ENCODE peak calls at places on chromosomes 6 and 20, in seven cellular contexts. B, D, Y, K, Q, S and P are unnamed samples.

GRCh38 chr6:146788115-146788514 is 189.3 kb downstream of the ADGB start:
- DNase-seq in B (no peak), D (peak; percentile 58), Y (no peak), K (no peak), Q (no peak), S (peak; percentile 22), P (no peak)

GRCh38 chr20:5131502-5131901 is 4.7 kb downstream of the CDS2 start:
- DNase-seq in B (no peak), D (no peak), Y (no peak), K (no peak), Q (peak; percentile 82), S (no peak), P (no peak)

GRCh38 chr20:48801197-48801596 is 26.6 kb downstream of the PREX1 start:
- DNase-seq in B (no peak), D (no peak), Y (no peak), K (no peak), Q (no peak), S (no peak), P (no peak)

GRCh38 chr20:51529027-51529749 is 13.3 kb downstream of the NFATC2 start:
- DNase-seq in B (no peak), D (peak; percentile 70), Y (no peak), K (no peak), Q (no peak), S (peak; percentile 81), P (no peak)

GRCh38 chr20:23937303-23938117 is 51.1 kb downstream of the GGTLC1 start:
- DNase-seq in B (no peak), D (peak; percentile 71), Y (no peak), K (no peak), Q (peak; percentile 63), S (peak; percentile 58), P (peak; percentile 66)

GRCh38 chr6:17311595-17312311 is 30.6 kb downstream of the RBM24 start:
- DNase-seq in B (no peak), D (peak; percentile 75), Y (no peak), K (no peak), Q (no peak), S (peak; percentile 37), P (no peak)

GRCh38 chr6:159100789-159101182 is 56.0 kb upstream of the TAGAP start:
- DNase-seq in B (no peak), D (no peak), Y (no peak), K (peak; percentile 35), Q (no peak), S (no peak), P (no peak)

GRCh38 chr6:131909408-131910218 is 41.6 kb downstream of the CCN2 start:
- DNase-seq in B (peak; percentile 54), D (peak; percentile 85), Y (no peak), K (peak; percentile 78), Q (peak; percentile 91), S (peak; percentile 78), P (peak; percentile 81)

GRCh38 chr6:163414367-163415175 is at the start of gene QKI:
- DNase-seq in B (peak; percentile 32), D (peak; percentile 92), Y (no peak), K (peak; percentile 84), Q (peak; percentile 80), S (peak; percentile 88), P (peak; percentile 75)

GRCh38 chr20:34552569-34552968 is 5.9 kb upstream of the MAP1LC3A start:
- DNase-seq in B (no peak), D (no peak), Y (no peak), K (no peak), Q (no peak), S (no peak), P (no peak)

GRCh38 chr20:50330504-50331313 is 140.1 kb downstream of the CEBPB start:
- DNase-seq in B (no peak), D (no peak), Y (no peak), K (no peak), Q (no peak), S (no peak), P (no peak)

GRCh38 chr6:83065511-83066192 is at the start of gene UBE3D:
- DNase-seq in B (peak; percentile 61), D (peak; percentile 94), Y (peak; percentile 39), K (peak; percentile 90), Q (peak; percentile 87), S (peak; percentile 79), P (peak; percentile 83)

GRCh38 chr6:30682181-30683117 is 4.0 kb downstream of the PPP1R18 start:
- DNase-seq in B (peak; percentile 72), D (peak; percentile 97), Y (peak; percentile 66), K (peak; percentile 93), Q (peak; percentile 75), S (peak; percentile 95), P (peak; percentile 61)